ENCODE peak calls at places on chromosomes 16 and 17, in four cellular contexts. Z is IMR-90, B is tibial artery, S is cardiac muscle cell. D is an unnamed sample.

GRCh38 chr16:23494188-23494587 is 16.1 kb downstream of the GGA2 start:
- DNase-seq in Z (no peak), B (no peak), S (no peak), D (no peak)

GRCh38 chr16:1707193-1707790 is 1.3 kb downstream of the MAPK8IP3 start:
- DNase-seq in Z (peak; percentile 40), B (no peak), S (peak; percentile 40), D (no peak)

GRCh38 chr16:89921699-89922476 is 1.3 kb upstream of the TUBB3 start:
- DNase-seq in Z (peak; percentile 94), B (peak; percentile 78), S (peak; percentile 96), D (peak; percentile 86)

GRCh38 chr16:23333962-23334361 is 31.9 kb downstream of the SCNN1B start:
- DNase-seq in Z (no peak), B (no peak), S (no peak), D (no peak)

GRCh38 chr16:46743232-46743719 is 4.9 kb downstream of the MYLK3 start:
- DNase-seq in Z (peak; percentile 28), B (peak; percentile 32), S (peak; percentile 82), D (no peak)

GRCh38 chr17:82416771-82417170 is 1.4 kb upstream of the HEXD start:
- DNase-seq in Z (no peak), B (no peak), S (no peak), D (no peak)

GRCh38 chr17:45227631-45228120 is 6.0 kb downstream of the FMNL1 start:
- DNase-seq in Z (no peak), B (no peak), S (no peak), D (peak; percentile 60)

GRCh38 chr17:73341350-73342056 is 29.7 kb upstream of the CDC42EP4 start:
- DNase-seq in Z (no peak), B (no peak), S (no peak), D (no peak)

GRCh38 chr16:23384878-23385277 is 68.1 kb downstream of the COG7 start:
- DNase-seq in Z (no peak), B (no peak), S (no peak), D (no peak)

GRCh38 chr17:81608082-81608481 is 28.8 kb downstream of the NPLOC4 start:
- DNase-seq in Z (peak; percentile 40), B (no peak), S (no peak), D (no peak)

GRCh38 chr16:77793417-77793816 is 5.1 kb downstream of the VAT1L start:
- DNase-seq in Z (no peak), B (no peak), S (no peak), D (no peak)

GRCh38 chr17:35057332-35057915 is 6.1 kb downstream of the RFFL start:
- DNase-seq in Z (no peak), B (no peak), S (no peak), D (no peak)

GRCh38 chr16:35210681-35211433 is 1751.4 kb downstream of the TP53TG3F start:
- DNase-seq in Z (no peak), B (no peak), S (no peak), D (no peak)

GRCh38 chr17:82678265-82678891 is 20.1 kb downstream of the RAB40B start:
- DNase-seq in Z (no peak), B (no peak), S (no peak), D (peak; percentile 31)

GRCh38 chr16:57175896-57176295 is 9.9 kb downstream of the PSME3IP1 start:
- DNase-seq in Z (no peak), B (no peak), S (peak; percentile 44), D (no peak)

GRCh38 chr16:78488461-78488860 is 389.0 kb downstream of the WWOX start:
- DNase-seq in Z (no peak), B (no peak), S (no peak), D (no peak)

GRCh38 chr16:48503779-48504178 is 106.2 kb downstream of the N4BP1 start:
- DNase-seq in Z (peak; percentile 89), B (peak; percentile 72), S (peak; percentile 91), D (no peak)

GRCh38 chr16:1978476-1979120 is 2.7 kb downstream of the NOXO1 start:
- DNase-seq in Z (no peak), B (no peak), S (no peak), D (peak; percentile 71)

GRCh38 chr17:75693500-75694481 is 26.7 kb downstream of the SAP30BP start:
- DNase-seq in Z (peak; percentile 56), B (peak; percentile 87), S (peak; percentile 81), D (peak; percentile 44)

GRCh38 chr17:4476017-4476416 is 22.7 kb upstream of the SPNS2 start:
- DNase-seq in Z (no peak), B (no peak), S (no peak), D (no peak)

GRCh38 chr16:55657616-55658015 is 1.8 kb downstream of the SLC6A2 start:
- DNase-seq in Z (no peak), B (no peak), S (no peak), D (no peak)

GRCh38 chr16:30458561-30459394 is 13.1 kb upstream of the SEPHS2 start:
- DNase-seq in Z (no peak), B (no peak), S (no peak), D (peak; percentile 60)

GRCh38 chr16:57781349-57781740 is 20.9 kb downstream of the KIFC3 start:
- DNase-seq in Z (no peak), B (no peak), S (no peak), D (no peak)

GRCh38 chr16:83929811-83930555 is 23.1 kb upstream of the OSGIN1 start:
- DNase-seq in Z (no peak), B (no peak), S (no peak), D (no peak)

GRCh38 chr17:57601328-57601727 is 143.8 kb downstream of the CCDC182 start:
- DNase-seq in Z (no peak), B (no peak), S (no peak), D (peak; percentile 58)

GRCh38 chr17:63381101-63381729 is 64.9 kb downstream of the CYB561 start:
- DNase-seq in Z (peak; percentile 82), B (no peak), S (peak; percentile 73), D (no peak)

GRCh38 chr17:55177159-55177913 is 87.4 kb upstream of the HLF start:
- DNase-seq in Z (no peak), B (no peak), S (peak; percentile 21), D (peak; percentile 17)

DNA sequence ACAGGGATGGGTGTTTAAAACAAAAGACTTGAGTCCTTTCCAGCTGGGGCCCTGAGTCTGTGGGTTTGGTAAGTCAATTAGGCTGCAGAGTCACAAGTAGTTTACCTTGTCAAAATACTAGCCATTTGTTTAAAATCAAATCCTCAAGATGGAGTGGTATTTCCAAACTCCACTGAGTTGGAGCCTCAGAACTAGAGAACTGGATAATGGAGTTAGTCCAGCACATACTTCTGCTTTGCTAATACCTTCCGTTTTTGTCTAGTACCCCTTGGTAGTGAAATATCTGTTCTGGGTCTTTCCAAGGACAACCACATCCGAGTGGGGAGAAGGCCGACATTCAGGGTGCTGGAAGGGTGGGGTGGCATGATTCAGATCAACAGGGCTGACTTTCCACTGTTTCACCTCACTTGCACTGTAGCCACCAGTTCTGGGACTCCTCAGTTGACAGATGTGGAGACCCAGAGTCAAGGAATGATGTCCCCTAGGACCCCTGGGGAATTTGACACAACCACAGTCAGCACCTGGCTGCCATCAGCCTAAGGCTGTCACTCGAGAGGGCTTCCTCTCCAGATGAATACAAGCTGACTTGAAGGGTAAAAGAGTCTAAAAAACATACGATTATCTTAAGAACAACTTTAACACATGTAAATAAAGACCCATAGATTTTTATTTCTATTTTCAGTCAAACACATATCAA is 84.7 kb upstream of the HNF1B start:
- DNase-seq in Z (no peak), B (no peak), S (no peak), D (no peak)
- H3K4me1 ChIP-seq in Z (peaks cover 19% of the 10 kb centered on the region), B (no peaks in the 10 kb centered on the region), S (no peaks in the 10 kb centered on the region), D (no peaks in the 10 kb centered on the region)

GRCh38 chr17:69358688-69359596 is 32.0 kb upstream of the ABCA5 start:
- DNase-seq in Z (no peak), B (no peak), S (no peak), D (no peak)
- TF ChIP-seq CTCF in Z (no peak), B (no peak), S (no peak), D (no peak)

DNA sequence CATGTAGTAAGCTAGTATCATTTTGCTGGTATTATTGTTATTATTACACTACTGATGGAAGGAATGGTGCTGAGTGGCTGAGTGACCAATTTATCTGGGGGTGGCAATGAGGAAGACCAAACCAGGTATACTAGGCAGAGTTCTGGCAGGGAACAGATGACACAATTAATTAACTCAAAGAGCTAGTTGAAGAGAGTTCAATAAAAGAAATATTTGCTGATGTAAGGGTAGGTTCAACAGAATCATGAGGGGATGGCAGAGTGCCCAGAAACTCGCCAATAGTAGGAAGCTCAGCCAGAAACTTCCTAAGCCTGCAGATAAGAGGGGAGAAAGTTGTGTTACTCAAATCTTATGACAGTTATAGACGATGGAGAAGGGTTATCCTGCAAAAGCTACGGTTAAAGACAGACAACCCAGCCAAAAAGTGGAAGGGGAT is 352.5 kb downstream of the KCNJ2 start:
- DNase-seq in Z (peak; percentile 24), B (peak; percentile 50), S (peak; percentile 69), D (peak; percentile 59)
- H3K9me3 ChIP-seq in Z (no peaks in the 10 kb centered on the region), B (no peaks in the 10 kb centered on the region), S (no peaks in the 10 kb centered on the region), D (no peaks in the 10 kb centered on the region)

GRCh38 chr17:50103941-50104340 is 8.8 kb downstream of the PDK2 start:
- DNase-seq in Z (no peak), B (no peak), S (no peak), D (no peak)
- H3K4me1 ChIP-seq in Z (peaks cover 18% of the 10 kb centered on the region), B (peaks cover 30% of the 10 kb centered on the region), S (peaks cover 33% of the 10 kb centered on the region), D (peaks cover 34% of the 10 kb centered on the region)

GRCh38 chr17:77269696-77270681 is 129.2 kb downstream of the SEC14L1 start:
- DNase-seq in Z (no peak), B (no peak), S (no peak), D (no peak)

GRCh38 chr17:77271421-77271820 is 130.7 kb downstream of the SEC14L1 start:
- DNase-seq in Z (no peak), B (no peak), S (no peak), D (no peak)

GRCh38 chr17:77266213-77266612 is 125.4 kb downstream of the SEC14L1 start:
- DNase-seq in Z (no peak), B (no peak), S (no peak), D (no peak)

GRCh38 chr17:77264617-77265230 is 124.0 kb downstream of the SEC14L1 start:
- DNase-seq in Z (no peak), B (no peak), S (no peak), D (no peak)

DNA sequence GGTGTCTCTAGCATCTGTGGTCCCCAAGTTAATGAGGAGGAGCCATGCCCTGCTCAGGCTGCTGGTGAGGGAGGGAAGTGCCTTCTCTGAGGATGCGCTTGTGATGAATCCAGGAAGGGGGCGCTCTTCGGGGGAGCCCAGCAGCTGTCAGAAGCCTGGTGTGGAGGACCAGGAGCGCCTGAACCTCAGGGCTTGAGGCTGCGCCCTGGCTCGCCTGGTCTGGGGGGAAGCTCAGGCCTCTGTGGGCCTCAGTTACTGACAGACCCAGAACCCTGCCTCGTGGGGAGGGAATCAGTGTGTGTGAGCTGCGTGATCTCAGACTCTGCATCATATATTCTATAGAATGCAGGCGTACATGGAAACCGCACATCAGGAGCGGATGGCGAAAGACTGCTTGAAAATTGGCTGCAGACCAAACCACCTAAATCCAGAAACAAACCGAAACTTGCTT is 126.1 kb downstream of the SEC14L1 start:
- DNase-seq in Z (peak; percentile 23), B (no peak), S (peak; percentile 64), D (no peak)
- TF ChIP-seq CTCF in Z (peak; percentile 35), B (no peak), S (peak; percentile 42), D (no peak)

D was measured in mucosa of descending colon.